ENCODE peak calls at places on chromosomes 4 and X, in six cellular contexts. U is WERI-Rb-1, L is fibroblast of lung, O is hepatocyte, T is lower lobe of right lung, N is IMR-90. Q is an unnamed sample.

GRCh38 chr4:69321153-69321729 is 41.0 kb downstream of the UGT2B28 start:
- DNase-seq in U (no peak), L (no peak), O (no peak), T (peak; percentile 30), N (no peak), Q (peak; percentile 46)

GRCh38 chr4:20408596-20408995 is 156.9 kb downstream of the SLIT2 start:
- DNase-seq in U (no peak), L (peak; percentile 63), O (no peak), T (no peak), N (peak; percentile 56), Q (no peak)

GRCh38 chrX:50812995-50813842 is 775 bp downstream of the SHROOM4 start:
- DNase-seq in U (no peak), L (peak; percentile 59), O (peak; percentile 52), T (peak; percentile 53), N (peak; percentile 46), Q (no peak)

GRCh38 chr4:10069065-10069626 is 47.5 kb downstream of the WDR1 start:
- DNase-seq in U (no peak), L (no peak), O (no peak), T (no peak), N (no peak), Q (no peak)

GRCh38 chr4:98423019-98423418 is 161.8 kb downstream of the RAP1GDS1 start:
- DNase-seq in U (no peak), L (no peak), O (no peak), T (no peak), N (no peak), Q (no peak)

GRCh38 chr4:180665994-180666818 is 1577.0 kb upstream of the TENM3 start:
- DNase-seq in U (peak; percentile 64), L (peak; percentile 65), O (peak; percentile 84), T (no peak), N (peak; percentile 63), Q (peak; percentile 33)

GRCh38 chrX:13067842-13068241 is 23.4 kb upstream of the FAM9C start:
- DNase-seq in U (no peak), L (no peak), O (no peak), T (no peak), N (no peak), Q (no peak)

GRCh38 chrX:431032-431431 is 44.3 kb upstream of the PPP2R3B start:
- DNase-seq in U (no peak), L (no peak), O (no peak), T (peak; percentile 24), N (no peak), Q (no peak)

GRCh38 chrX:153600032-153600373 is 1.1 kb upstream of the CCNQ start:
- DNase-seq in U (peak; percentile 44), L (no peak), O (no peak), T (no peak), N (no peak), Q (no peak)

GRCh38 chrX:5775985-5776384 is 452.7 kb downstream of the NLGN4X start:
- DNase-seq in U (no peak), L (no peak), O (no peak), T (no peak), N (no peak), Q (no peak)

GRCh38 chrX:19698125-19698524 is 182.8 kb upstream of the MAP3K15 start:
- DNase-seq in U (no peak), L (peak; percentile 69), O (no peak), T (no peak), N (peak; percentile 50), Q (peak; percentile 34)

GRCh38 chr4:80237992-80238391 is 28.5 kb upstream of the FGF5 start:
- DNase-seq in U (no peak), L (peak; percentile 98), O (no peak), T (no peak), N (peak; percentile 96), Q (peak; percentile 98)

GRCh38 chr4:1413687-1414479 is 7.6 kb upstream of the NKX1-1 start:
- DNase-seq in U (no peak), L (no peak), O (no peak), T (peak; percentile 26), N (no peak), Q (no peak)

GRCh38 chr4:828641-829271 is 2.8 kb upstream of the CPLX1 start:
- DNase-seq in U (peak; percentile 79), L (no peak), O (no peak), T (peak; percentile 41), N (no peak), Q (no peak)

GRCh38 chrX:147476008-147476407 is 435.7 kb upstream of the FMR1 start:
- DNase-seq in U (no peak), L (no peak), O (peak; percentile 38), T (no peak), N (no peak), Q (peak; percentile 0)

GRCh38 chr4:70739496-70740337 is 18.0 kb downstream of the RUFY3 start:
- DNase-seq in U (no peak), L (no peak), O (no peak), T (no peak), N (peak; percentile 34), Q (no peak)

GRCh38 chrX:46978341-46979291 is 66.4 kb downstream of the JADE3 start:
- DNase-seq in U (peak; percentile 65), L (peak; percentile 55), O (peak; percentile 66), T (peak; percentile 78), N (peak; percentile 81), Q (peak; percentile 72)

GRCh38 chrX:120310861-120311631 is at the start of gene TMEM255A:
- DNase-seq in U (peak; percentile 9), L (peak; percentile 14), O (peak; percentile 28), T (peak; percentile 37), N (no peak), Q (no peak)

GRCh38 chrX:70476934-70477733 is 32.5 kb downstream of the DLG3 start:
- DNase-seq in U (peak; percentile 79), L (peak; percentile 75), O (peak; percentile 58), T (no peak), N (peak; percentile 69), Q (peak; percentile 60)

GRCh38 chr4:2626231-2626630 is 89.8 kb downstream of the FAM193A start:
- DNase-seq in U (no peak), L (no peak), O (no peak), T (no peak), N (no peak), Q (no peak)

DNA sequence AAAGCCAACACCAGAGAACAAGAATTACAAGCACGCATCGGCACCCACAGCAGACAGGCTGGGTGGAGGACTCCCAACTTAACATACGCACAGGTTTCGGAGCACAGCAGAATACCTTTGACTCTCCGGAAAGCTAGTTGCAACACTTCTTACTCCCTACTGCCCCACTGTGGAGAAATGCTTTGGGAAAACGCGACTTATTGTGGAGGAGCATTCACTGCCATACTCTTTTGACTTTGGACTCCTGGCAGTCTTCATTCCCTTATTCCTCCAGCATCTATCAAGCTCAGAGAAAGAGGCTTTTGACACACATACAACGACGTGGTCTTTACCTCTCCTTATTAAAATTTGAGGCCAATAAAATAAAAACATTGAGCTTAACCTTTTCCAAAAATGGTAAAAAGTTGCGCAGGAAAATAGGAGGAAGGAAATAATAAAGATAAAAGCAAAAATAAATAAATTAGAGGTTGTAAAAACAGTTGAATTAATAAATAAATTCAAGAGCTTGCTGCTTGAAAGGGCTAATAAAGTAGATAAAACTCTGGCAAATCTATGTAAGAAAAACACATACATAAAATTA is 41.4 kb upstream of the GPC3 start:
- DNase-seq in U (peak; percentile 15), L (peak; percentile 5), O (peak; percentile 79), T (no peak), N (peak; percentile 5), Q (peak; percentile 59)
- H3K4me3 ChIP-seq in U (no peak overlapping the region), L (no peak overlapping the region), O (no peak overlapping the region), T (peak overlapping the region; percentile 6), N (no peak overlapping the region), Q (no peak overlapping the region)

GRCh38 chr4:38046735-38047487 is 86.7 kb downstream of the PTTG2 start:
- DNase-seq in U (no peak), L (peak; percentile 22), O (no peak), T (no peak), N (peak; percentile 33), Q (no peak)

GRCh38 chr4:38055566-38055965 is 95.4 kb downstream of the PTTG2 start:
- DNase-seq in U (peak; percentile 81), L (no peak), O (no peak), T (no peak), N (no peak), Q (no peak)

GRCh38 chr4:38049545-38050170 is 89.5 kb downstream of the PTTG2 start:
- DNase-seq in U (no peak), L (no peak), O (no peak), T (no peak), N (no peak), Q (peak; percentile 93)

GRCh38 chr4:38056024-38056685 is 96.0 kb downstream of the PTTG2 start:
- DNase-seq in U (peak; percentile 50), L (no peak), O (no peak), T (no peak), N (no peak), Q (no peak)

DNA sequence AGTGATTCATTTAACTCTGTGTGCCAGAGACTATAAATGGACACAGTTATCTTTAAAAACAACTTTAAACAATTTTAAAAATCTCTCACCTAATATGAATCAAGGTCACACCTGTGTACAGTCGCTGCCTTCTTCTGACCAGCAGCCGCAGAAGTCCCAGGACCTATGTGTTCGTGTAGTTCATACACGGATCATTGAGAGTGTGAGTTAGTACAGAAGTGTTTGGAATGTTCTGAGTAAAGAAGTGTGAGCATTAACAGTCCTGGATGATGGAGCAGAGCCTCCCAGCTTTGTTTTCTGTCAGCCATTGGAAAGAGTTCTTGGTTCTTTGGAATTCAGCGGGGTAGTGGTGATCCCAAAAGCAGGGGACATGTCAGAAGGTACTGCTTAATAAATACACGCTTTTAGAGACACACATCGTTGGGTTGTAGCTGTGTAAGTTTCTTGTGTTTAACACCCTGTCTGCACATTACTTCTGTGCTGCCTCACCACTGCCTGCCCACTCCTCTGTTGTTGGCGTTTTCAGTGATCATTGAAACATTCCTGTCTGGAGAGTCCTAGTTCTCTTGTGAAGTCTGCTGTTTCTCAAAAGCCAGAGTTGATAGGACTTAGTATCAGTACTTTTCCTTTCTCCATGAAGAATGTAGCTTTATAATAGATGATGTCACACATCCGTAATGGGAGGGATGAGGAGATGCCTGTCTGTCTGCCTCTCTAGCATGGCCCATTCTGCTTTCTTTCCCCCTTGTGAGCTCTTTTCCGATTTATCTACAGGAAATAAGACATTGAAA is 90.6 kb downstream of the PTTG2 start:
- DNase-seq in U (no peak), L (peak; percentile 45), O (no peak), T (no peak), N (peak; percentile 21), Q (no peak)
- H3K36me3 ChIP-seq in U (peaks cover 30% of the 10 kb centered on the region), L (no peaks in the 10 kb centered on the region), O (no peaks in the 10 kb centered on the region), T (peaks cover 62% of the 10 kb centered on the region), N (peaks cover 12% of the 10 kb centered on the region), Q (no peaks in the 10 kb centered on the region)

DNA sequence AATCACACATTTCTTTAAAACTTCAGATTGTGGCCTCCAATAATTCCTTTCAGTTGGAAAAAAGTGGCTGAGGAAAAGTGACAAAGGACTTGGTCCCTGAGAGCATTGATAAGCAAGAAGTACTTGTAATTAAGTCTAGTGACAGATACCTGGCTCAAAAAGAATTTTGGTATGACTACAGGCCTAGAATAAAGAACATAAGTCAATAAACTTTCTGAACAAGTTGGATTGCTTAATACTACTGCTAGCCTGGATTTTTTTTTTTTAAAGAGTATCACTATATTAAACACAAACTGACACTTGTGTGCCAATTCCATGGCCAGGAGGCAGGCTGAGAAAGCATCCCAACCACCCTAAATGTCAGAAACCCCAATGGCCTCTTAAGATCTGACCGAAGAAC is 49.3 kb upstream of the PDGFC start:
- DNase-seq in U (no peak), L (no peak), O (no peak), T (no peak), N (no peak), Q (no peak)
- TF ChIP-seq CTCF in U (no peak), L (no peak), O (no peak), T (no peak), N (no peak), Q (no peak)

DNA sequence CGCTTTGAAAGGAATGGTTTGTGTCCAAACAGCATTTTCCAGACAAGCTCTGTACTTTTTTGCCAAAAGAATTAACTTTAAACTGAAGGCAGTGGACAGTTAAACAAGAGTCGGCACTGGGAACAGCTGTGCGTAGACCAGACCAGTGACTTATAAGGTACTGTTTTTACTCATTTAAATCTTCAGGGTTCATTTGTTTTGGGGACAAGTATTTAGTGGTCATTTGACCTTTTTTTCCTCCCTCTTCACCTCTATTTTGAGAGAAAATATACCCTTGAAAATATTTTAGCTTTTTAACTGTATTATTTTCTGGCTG is 303.8 kb downstream of the ARHGAP24 start:
- DNase-seq in U (no peak), L (peak; percentile 39), O (no peak), T (no peak), N (peak; percentile 38), Q (no peak)
- H3K4me3 ChIP-seq in U (no peak overlapping the region), L (peak overlapping the region; percentile 59), O (peak overlapping the region; percentile 9), T (peak overlapping the region; percentile 27), N (peak overlapping the region; percentile 100), Q (no peak overlapping the region)